ENCODE peak calls at places on chromosomes 11 and 22, in eight cellular contexts. I is psoas muscle; W is neural progenitor cell; E is spleen; Q is thoracic aorta; H is IMR-90; X is aorta; L is CD8-positive, alpha-beta T cell. D is an unnamed sample. For H3K4me1, the result is how much of the 10 kb centered on the place peaks cover.

GRCh38 chr22:38273135-38273761 is 438 bp upstream of the TMEM184B start:
- DNase-seq in L (peak), W (no peak), E (no peak), Q (no peak), I (no peak), H (no peak), X (no peak), D (no peak)

GRCh38 chr11:82003671-82004148 is 730.0 kb downstream of the FAM181B start:
- DNase-seq in L (no peak), I (no peak), E (no peak), H (no peak), Q (no peak), X (no peak), W (no peak), D (no peak)

GRCh38 chr11:2670541-2671100 is 29.2 kb downstream of the KCNQ1OT1 start:
- DNase-seq in Q (no peak), E (peak), H (no peak), L (no peak), W (no peak), I (no peak), X (peak), D (no peak)

GRCh38 chr11:9748361-9748970 is 84.6 kb downstream of the SWAP70 start:
- DNase-seq in E (no peak), L (peak), H (peak), X (no peak), I (no peak), W (peak), Q (no peak), D (no peak)

GRCh38 chr11:67373916-67374570 is 645 bp upstream of the CLCF1 start:
- DNase-seq in X (peak), L (peak), W (peak), E (peak), I (peak), Q (peak), H (peak), D (peak)

GRCh38 chr22:24841261-24841660 is 35.2 kb downstream of the SGSM1 start:
- DNase-seq in E (no peak), L (no peak), X (no peak), H (no peak), I (no peak), Q (no peak), W (no peak), D (no peak)

GRCh38 chr11:18748766-18749375 is 22.9 kb upstream of the IGSF22 start:
- DNase-seq in I (no peak), W (no peak), X (no peak), Q (no peak), E (no peak), L (no peak), H (peak), D (no peak)

GRCh38 chr11:68706237-68706636 is 21.9 kb downstream of the GAL start:
- DNase-seq in E (no peak), I (no peak), L (no peak), Q (no peak), X (no peak), H (no peak), W (no peak), D (no peak)

GRCh38 chr22:29310863-29311339 is 4.5 kb downstream of the GAS2L1 start:
- DNase-seq in H (peak), Q (peak), X (peak), W (peak), I (peak), L (no peak), E (peak), D (peak)

GRCh38 chr11:2912498-2912897 is 16.7 kb downstream of the PHLDA2 start:
- DNase-seq in Q (no peak), E (no peak), W (no peak), H (peak), L (no peak), X (no peak), I (no peak), D (no peak)

GRCh38 chr11:119222308-119222707 is 16.2 kb downstream of the CBL start:
- DNase-seq in H (peak), Q (no peak), E (no peak), W (no peak), L (no peak), I (no peak), X (no peak), D (no peak)

GRCh38 chr22:17222503-17222902 is 3.3 kb upstream of the ADA2 start:
- DNase-seq in E (no peak), Q (no peak), I (peak), W (no peak), X (no peak), H (no peak), L (no peak), D (no peak)

GRCh38 chr22:39297490-39298193 is 21.8 kb downstream of the RPL3 start:
- DNase-seq in L (no peak), E (no peak), Q (no peak), I (no peak), H (no peak), X (no peak), W (no peak), D (no peak)

GRCh38 chr22:41517172-41518047 is 26.9 kb downstream of the POLR3H start:
- DNase-seq in X (peak), I (peak), H (peak), E (no peak), L (peak), W (peak), Q (peak), D (peak)

GRCh38 chr11:31805037-31805628 is 6.0 kb downstream of the PAX6 start:
- DNase-seq in E (no peak), I (no peak), W (peak), H (no peak), Q (no peak), X (peak), L (no peak), D (no peak)

GRCh38 chr22:38069372-38070249 is 12.4 kb downstream of the PICK1 start:
- DNase-seq in W (peak), X (peak), I (peak), H (peak), Q (peak), E (no peak), L (no peak), D (peak)

GRCh38 chr11:133384731-133385130 is 147.6 kb downstream of the OPCML start:
- DNase-seq in E (no peak), H (no peak), Q (no peak), X (no peak), I (no peak), L (no peak), W (no peak), D (no peak)

GRCh38 chr11:62120001-62120400 is 3.8 kb upstream of the INCENP start:
- DNase-seq in H (no peak), W (no peak), I (no peak), Q (no peak), E (no peak), L (no peak), X (peak), D (no peak)

GRCh38 chr11:8096575-8096974 is 15.6 kb downstream of the TUB start:
- DNase-seq in E (peak), Q (no peak), W (no peak), H (no peak), L (no peak), I (no peak), X (no peak), D (no peak)

GRCh38 chr11:126495806-126496205 is 140.3 kb downstream of the ST3GAL4 start:
- DNase-seq in L (no peak), X (no peak), W (peak), I (peak), Q (no peak), E (peak), H (no peak), D (no peak)

GRCh38 chr11:124441081-124441480 is 4.4 kb downstream of the OR8B8 start:
- DNase-seq in L (no peak), W (no peak), I (no peak), H (no peak), X (no peak), Q (no peak), E (no peak), D (no peak)

GRCh38 chr22:17910561-17911311 is 113.6 kb downstream of the MICAL3 start:
- DNase-seq in W (peak), E (peak), Q (peak), I (peak), H (peak), L (no peak), X (peak), D (peak)

GRCh38 chr11:70532728-70533127 is 134.4 kb downstream of the CTTN start:
- DNase-seq in E (peak), H (peak), L (no peak), X (peak), I (no peak), W (no peak), Q (no peak), D (no peak)

GRCh38 chr11:106875013-106875412 is 143.3 kb downstream of the GUCY1A2 start:
- DNase-seq in X (no peak), E (no peak), W (no peak), H (no peak), L (no peak), I (no peak), Q (no peak), D (no peak)

GRCh38 chr11:94405062-94405461 is 3.8 kb upstream of the GPR83 start:
- DNase-seq in E (no peak), Q (no peak), W (no peak), H (no peak), I (no peak), L (no peak), X (no peak), D (no peak)

GRCh38 chr11:46273511-46274205 is 3.8 kb upstream of the CREB3L1 start:
- DNase-seq in H (no peak), X (no peak), Q (no peak), E (peak), W (no peak), L (no peak), I (no peak), D (no peak)

GRCh38 chr11:3613998-3614741 is 27.6 kb downstream of the ART5 start:
- DNase-seq in Q (no peak), E (no peak), W (no peak), L (no peak), X (peak), I (no peak), H (no peak), D (peak)

GRCh38 chr11:65485820-65486219 is 13.0 kb upstream of the MALAT1 start:
- DNase-seq in L (no peak), X (no peak), H (no peak), E (no peak), Q (no peak), I (no peak), W (no peak), D (no peak)

GRCh38 chr11:124970925-124971324 is 16.9 kb downstream of the CCDC15 start:
- DNase-seq in Q (no peak), H (peak), W (peak), X (no peak), L (no peak), I (no peak), E (no peak), D (no peak)

GRCh38 chr22:25235547-25236290 is 16.3 kb downstream of the CRYBB2 start:
- DNase-seq in E (peak), L (peak), Q (no peak), I (peak), H (peak), W (peak), X (peak), D (peak)

GRCh38 chr11:29333993-29334780 is 682.6 kb downstream of the KCNA4 start:
- DNase-seq in X (no peak), H (peak), E (no peak), I (no peak), Q (no peak), L (no peak), W (peak), D (no peak)

DNA sequence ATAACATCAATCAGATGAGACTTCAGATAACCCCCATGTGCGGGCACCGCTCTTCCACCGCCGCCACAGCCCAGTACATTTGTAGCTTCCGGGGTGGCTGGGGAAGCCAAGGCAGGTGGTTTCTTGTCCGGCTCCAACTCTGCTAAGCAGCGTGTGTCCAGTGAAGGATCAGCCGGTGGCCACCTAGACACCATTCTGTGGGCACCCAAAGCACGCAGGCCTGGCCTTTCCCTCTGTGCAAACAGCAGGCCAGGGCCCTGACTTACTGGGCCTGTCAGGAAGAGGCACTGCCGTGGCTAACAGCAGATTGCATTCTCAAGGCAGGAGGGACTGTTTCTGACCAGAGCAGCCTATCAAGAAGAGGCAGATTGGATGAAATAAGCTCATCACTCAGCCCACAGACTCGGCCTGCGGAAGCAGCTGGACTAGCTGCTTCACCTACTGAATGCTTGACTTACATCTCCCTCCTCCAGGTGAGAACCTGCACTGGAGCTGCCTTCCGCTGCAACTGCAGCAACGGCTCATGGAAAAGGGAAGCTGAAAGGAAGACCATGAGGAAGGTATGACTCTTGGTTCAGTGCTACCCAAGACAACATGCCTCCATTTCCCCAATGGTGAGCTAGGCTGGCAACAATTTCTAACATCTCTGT is 74.8 kb downstream of the ETS1 start:
- DNase-seq in E (peak), H (no peak), W (no peak), L (no peak), I (no peak), Q (no peak), X (no peak), D (no peak)
- H3K4me1 ChIP-seq in E (half or more), H (under half), W (under half), L (half or more), I (half or more), Q (half or more), X (under half), D (under half)

GRCh38 chr22:27223317-27224177 is 566.2 kb downstream of the MIAT start:
- DNase-seq in H (peak), W (no peak), E (peak), L (no peak), X (no peak), Q (no peak), I (no peak), D (no peak)
- H3K4me3 ChIP-seq in H (no peak), W (no peak), E (no peak), L (no peak), X (no peak), Q (no peak), I (no peak), D (no peak)

GRCh38 chr11:113547739-113548138 is 72.5 kb upstream of the DRD2 start:
- DNase-seq in H (no peak), E (no peak), X (no peak), L (no peak), W (no peak), Q (no peak), I (no peak), D (no peak)

GRCh38 chr11:113550179-113550578 is 75.0 kb upstream of the DRD2 start:
- DNase-seq in X (no peak), L (no peak), W (no peak), H (no peak), E (no peak), Q (no peak), I (no peak), D (no peak)

GRCh38 chr11:113549061-113549460 is 73.9 kb upstream of the DRD2 start:
- DNase-seq in I (no peak), W (no peak), L (no peak), E (no peak), H (no peak), X (no peak), Q (no peak), D (no peak)

GRCh38 chr11:113551645-113552044 is 76.4 kb upstream of the DRD2 start:
- DNase-seq in L (no peak), W (no peak), I (no peak), Q (no peak), E (no peak), X (no peak), H (no peak), D (no peak)

GRCh38 chr11:113549611-113550061 is 74.4 kb upstream of the DRD2 start:
- DNase-seq in X (no peak), W (no peak), Q (no peak), E (no peak), I (no peak), H (no peak), L (no peak), D (no peak)
- H3K4me1 ChIP-seq in X (under half), W (under half), Q (under half), E (under half), I (under half), H (under half), L (under half), D (under half)

DNA sequence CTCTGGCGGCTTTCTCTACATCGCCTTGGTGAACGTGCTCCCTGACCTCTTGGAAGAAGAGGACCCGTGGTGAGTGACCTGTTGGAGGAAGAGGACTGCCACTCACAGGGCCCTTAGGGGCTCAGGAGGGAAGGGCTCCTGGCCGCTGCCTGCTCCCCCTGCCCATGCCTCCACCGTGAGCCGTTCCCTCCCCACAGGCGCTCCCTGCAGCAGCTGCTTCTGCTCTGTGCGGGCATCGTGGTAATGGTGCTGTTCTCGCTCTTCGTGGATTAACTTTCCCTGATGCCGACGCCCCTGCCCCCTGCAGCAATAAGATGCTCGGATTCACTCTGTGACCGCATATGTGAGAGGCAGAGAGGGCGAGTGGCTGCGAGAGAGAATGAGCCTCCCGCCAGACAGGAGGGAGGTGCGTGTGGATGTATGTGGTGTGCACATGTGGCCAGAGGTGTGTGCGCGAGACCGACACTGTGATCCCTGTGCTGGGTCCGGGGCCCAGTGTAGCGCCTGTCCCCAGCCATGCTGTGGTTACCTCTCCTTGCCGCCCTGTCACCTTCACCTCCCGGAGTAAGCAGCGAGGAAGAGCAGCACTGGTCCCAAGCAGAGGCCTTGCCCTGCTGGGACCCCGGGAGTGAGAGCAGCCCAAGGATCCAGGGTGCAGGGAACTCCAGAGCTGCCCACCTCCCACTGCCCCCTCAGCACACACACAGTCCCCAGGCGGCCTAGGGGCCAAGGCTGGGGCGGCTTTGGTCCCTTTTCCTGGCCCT is 6.9 kb downstream of the SLC39A13 start:
- DNase-seq in Q (no peak), E (no peak), I (no peak), W (peak), L (no peak), X (no peak), H (no peak), D (no peak)
- H3K4me3 ChIP-seq in Q (peak), E (no peak), I (peak), W (no peak), L (no peak), X (no peak), H (no peak), D (no peak)

GRCh38 chr22:46674367-46674781 is 54.2 kb downstream of the GRAMD4 start:
- DNase-seq in Q (no peak), W (no peak), I (peak), L (peak), E (peak), X (peak), H (no peak), D (no peak)
- H3K4me1 ChIP-seq in Q (under half), W (under half), I (under half), L (under half), E (under half), X (under half), H (under half), D (under half)

GRCh38 chr22:47091921-47092700 is 329.7 kb downstream of the TBC1D22A start:
- DNase-seq in H (no peak), E (no peak), X (no peak), I (no peak), W (no peak), L (no peak), Q (no peak), D (no peak)

GRCh38 chr22:47089796-47090460 is 327.5 kb downstream of the TBC1D22A start:
- DNase-seq in E (no peak), L (no peak), Q (no peak), W (no peak), H (no peak), X (no peak), I (no peak), D (no peak)

GRCh38 chr22:47090591-47091240 is 328.3 kb downstream of the TBC1D22A start:
- DNase-seq in W (peak), I (no peak), Q (no peak), L (no peak), X (no peak), H (peak), E (no peak), D (no peak)

GRCh38 chr22:47092896-47093311 is 330.5 kb downstream of the TBC1D22A start:
- DNase-seq in X (no peak), W (no peak), L (no peak), Q (no peak), H (peak), I (no peak), E (no peak), D (no peak)

DNA sequence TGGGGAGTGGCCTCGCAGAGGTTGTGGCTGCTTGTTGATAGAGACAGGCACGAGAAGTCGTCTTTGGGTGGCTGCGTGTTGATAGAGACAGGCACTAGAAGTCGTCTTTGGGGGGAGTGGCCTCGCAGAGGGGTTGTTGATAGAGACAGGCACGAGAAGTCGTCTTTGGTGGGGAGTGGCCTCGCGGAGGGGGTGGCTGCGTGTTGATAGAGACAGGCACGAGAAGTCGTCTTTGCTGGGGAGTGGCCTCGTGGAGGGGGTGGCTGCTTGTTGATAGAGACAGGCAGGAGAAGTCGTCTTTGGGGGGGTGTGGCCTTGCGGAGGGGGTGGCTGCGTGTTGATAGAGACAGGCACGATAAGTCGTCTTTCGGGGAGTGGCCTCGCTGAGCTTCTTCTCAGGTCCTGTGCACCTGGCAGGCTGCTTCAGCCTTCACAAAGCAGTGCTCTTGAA is 328.8 kb downstream of the TBC1D22A start:
- DNase-seq in H (no peak), I (no peak), E (no peak), Q (no peak), X (no peak), L (no peak), W (peak), D (no peak)
- H3K4me3 ChIP-seq in H (peak), I (no peak), E (peak), Q (peak), X (no peak), L (no peak), W (peak), D (no peak)

D was measured in gastrocnemius medialis.